ENCODE peak calls at places on chromosome 9, in nine cellular contexts. X, U, F, G, C, O, Q, R and W are unnamed samples.
A peak's percentile ranks its signal among the peaks of the same experiment; 100 is the strongest.

GRCh38 chr9:96022445-96023031 is 147.0 kb downstream of the ERCC6L2 start:
- DNase-seq in X (no peak), C (no peak), O (no peak), F (no peak), G (no peak), R (no peak), U (peak; percentile 38), Q (peak; percentile 86), W (no peak)

GRCh38 chr9:2362170-2362569 is 259.4 kb upstream of the VLDLR start:
- DNase-seq in F (no peak), Q (no peak), R (no peak), X (no peak), O (no peak), G (no peak), U (no peak), C (no peak), W (no peak)

GRCh38 chr9:99451121-99451606 is 229.1 kb downstream of the SEC61B start:
- DNase-seq in R (no peak), U (no peak), O (no peak), Q (no peak), C (no peak), F (no peak), G (no peak), X (no peak), W (peak; percentile 21)

GRCh38 chr9:35566417-35566816 is 38.6 kb upstream of the TESK1 start:
- DNase-seq in X (no peak), Q (no peak), U (peak; percentile 38), O (no peak), R (peak; percentile 32), G (peak; percentile 49), F (no peak), C (no peak), W (peak; percentile 86)

GRCh38 chr9:77944556-77945261 is 86.9 kb downstream of the GNAQ start:
- DNase-seq in G (no peak), U (no peak), Q (peak; percentile 57), C (no peak), O (no peak), R (no peak), X (no peak), F (no peak), W (no peak)

GRCh38 chr9:110650991-110651411 is 17.6 kb upstream of the MUSK start:
- DNase-seq in F (no peak), C (no peak), O (no peak), X (no peak), U (peak; percentile 91), G (no peak), R (peak; percentile 93), Q (peak; percentile 25), W (peak; percentile 74)

GRCh38 chr9:108889649-108890067 is 27.6 kb downstream of the ACTL7A start:
- DNase-seq in G (no peak), U (peak; percentile 31), C (no peak), Q (peak; percentile 11), F (no peak), R (peak; percentile 59), X (no peak), O (no peak), W (peak; percentile 16)

GRCh38 chr9:81720450-81721086 is 31.2 kb upstream of the TLE1 start:
- DNase-seq in C (no peak), U (no peak), X (no peak), F (no peak), R (no peak), Q (no peak), G (no peak), O (no peak), W (no peak)

GRCh38 chr9:121771418-121771817 is 120.0 kb downstream of the DAB2IP start:
- DNase-seq in Q (no peak), R (no peak), F (no peak), U (no peak), O (no peak), X (no peak), C (no peak), G (peak; percentile 65), W (no peak)

GRCh38 chr9:74846771-74847170 is 41.0 kb downstream of the TRPM6 start:
- DNase-seq in U (peak; percentile 60), R (peak; percentile 58), F (no peak), C (no peak), O (no peak), Q (no peak), G (no peak), X (no peak), W (no peak)

GRCh38 chr9:126043691-126044090 is 282.9 kb upstream of the MVB12B start:
- DNase-seq in O (no peak), X (no peak), C (no peak), U (no peak), Q (no peak), F (no peak), R (no peak), G (no peak), W (no peak)

GRCh38 chr9:123000371-123001068 is 32.9 kb upstream of the GPR21 start:
- DNase-seq in O (no peak), X (no peak), G (no peak), F (no peak), R (no peak), U (no peak), Q (no peak), C (no peak), W (no peak)

GRCh38 chr9:90830977-90831376 is 29.4 kb downstream of the SYK start:
- DNase-seq in C (no peak), F (no peak), U (no peak), O (no peak), Q (peak; percentile 87), X (peak; percentile 42), G (no peak), R (no peak), W (no peak)

GRCh38 chr9:91682806-91683205 is 259.2 kb upstream of the NFIL3 start:
- DNase-seq in C (no peak), U (peak; percentile 65), Q (no peak), R (peak; percentile 54), F (no peak), X (no peak), G (no peak), O (no peak), W (peak; percentile 53)